ENCODE peak calls at places on chromosomes 6 and 20, in seven cellular contexts. J is gastrocnemius medialis, D is ovary, A is HCT116, M is prostate gland, I is spleen, C is transverse colon. H is an unnamed sample. For H3K4me1, the result is how much of the 10 kb centered on the place peaks cover.

GRCh38 chr20:10770753-10771152 is 97.0 kb upstream of the JAG1 start:
- DNase-seq in J (no peak), D (no peak), A (no peak), M (no peak), I (no peak), C (no peak), H (no peak)

GRCh38 chr20:48582361-48582991 is 245.3 kb downstream of the PREX1 start:
- DNase-seq in J (no peak), D (no peak), A (no peak), M (no peak), I (no peak), C (no peak), H (no peak)

GRCh38 chr20:3461191-3461874 is 9.5 kb upstream of the ATRN start:
- DNase-seq in J (no peak), D (no peak), A (no peak), M (no peak), I (no peak), C (no peak), H (no peak)

GRCh38 chr20:58651823-58652605 is 931 bp downstream of the STX16 start:
- DNase-seq in J (no peak), D (peak), A (no peak), M (peak), I (peak), C (peak), H (no peak)

GRCh38 chr6:149830731-149831379 is 33.3 kb downstream of the LRP11 start:
- DNase-seq in J (no peak), D (no peak), A (no peak), M (no peak), I (no peak), C (no peak), H (no peak)

GRCh38 chr20:35320396-35321126 is 28.3 kb upstream of the FAM83C start:
- DNase-seq in J (no peak), D (no peak), A (peak), M (no peak), I (no peak), C (no peak), H (no peak)

GRCh38 chr6:23282243-23283021 is 713.1 kb downstream of the HDGFL1 start:
- DNase-seq in J (no peak), D (no peak), A (no peak), M (no peak), I (no peak), C (no peak), H (no peak)

GRCh38 chr20:4766631-4767030 is 44.9 kb downstream of the PRND start:
- DNase-seq in J (no peak), D (no peak), A (no peak), M (no peak), I (no peak), C (no peak), H (no peak)

GRCh38 chr20:25685276-25686080 is 11.2 kb downstream of the ZNF337 start:
- DNase-seq in J (no peak), D (no peak), A (no peak), M (no peak), I (no peak), C (no peak), H (no peak)

GRCh38 chr6:53651764-53652401 is 13.7 kb downstream of the KLHL31 start:
- DNase-seq in J (peak), D (peak), A (peak), M (peak), I (peak), C (peak), H (peak)

GRCh38 chr20:32600681-32601237 is 15.6 kb upstream of the NOL4L start:
- DNase-seq in J (no peak), D (no peak), A (no peak), M (no peak), I (no peak), C (no peak), H (no peak)

GRCh38 chr6:144581807-144582537 is 296.8 kb downstream of the UTRN start:
- DNase-seq in J (no peak), D (no peak), A (peak), M (no peak), I (no peak), C (no peak), H (no peak)

GRCh38 chr20:50194831-50195523 is 4.3 kb downstream of the CEBPB start:
- DNase-seq in J (peak), D (no peak), A (no peak), M (no peak), I (no peak), C (no peak), H (no peak)

GRCh38 chr20:50193169-50193850 is 2.7 kb downstream of the CEBPB start:
- DNase-seq in J (peak), D (peak), A (no peak), M (no peak), I (no peak), C (no peak), H (no peak)

GRCh38 chr20:50195524-50196120 is 5.0 kb downstream of the CEBPB start:
- DNase-seq in J (no peak), D (no peak), A (no peak), M (no peak), I (no peak), C (no peak), H (no peak)

GRCh38 chr20:50192364-50193168 is 1.9 kb downstream of the CEBPB start:
- DNase-seq in J (peak), D (peak), A (peak), M (peak), I (peak), C (peak), H (peak)

DNA sequence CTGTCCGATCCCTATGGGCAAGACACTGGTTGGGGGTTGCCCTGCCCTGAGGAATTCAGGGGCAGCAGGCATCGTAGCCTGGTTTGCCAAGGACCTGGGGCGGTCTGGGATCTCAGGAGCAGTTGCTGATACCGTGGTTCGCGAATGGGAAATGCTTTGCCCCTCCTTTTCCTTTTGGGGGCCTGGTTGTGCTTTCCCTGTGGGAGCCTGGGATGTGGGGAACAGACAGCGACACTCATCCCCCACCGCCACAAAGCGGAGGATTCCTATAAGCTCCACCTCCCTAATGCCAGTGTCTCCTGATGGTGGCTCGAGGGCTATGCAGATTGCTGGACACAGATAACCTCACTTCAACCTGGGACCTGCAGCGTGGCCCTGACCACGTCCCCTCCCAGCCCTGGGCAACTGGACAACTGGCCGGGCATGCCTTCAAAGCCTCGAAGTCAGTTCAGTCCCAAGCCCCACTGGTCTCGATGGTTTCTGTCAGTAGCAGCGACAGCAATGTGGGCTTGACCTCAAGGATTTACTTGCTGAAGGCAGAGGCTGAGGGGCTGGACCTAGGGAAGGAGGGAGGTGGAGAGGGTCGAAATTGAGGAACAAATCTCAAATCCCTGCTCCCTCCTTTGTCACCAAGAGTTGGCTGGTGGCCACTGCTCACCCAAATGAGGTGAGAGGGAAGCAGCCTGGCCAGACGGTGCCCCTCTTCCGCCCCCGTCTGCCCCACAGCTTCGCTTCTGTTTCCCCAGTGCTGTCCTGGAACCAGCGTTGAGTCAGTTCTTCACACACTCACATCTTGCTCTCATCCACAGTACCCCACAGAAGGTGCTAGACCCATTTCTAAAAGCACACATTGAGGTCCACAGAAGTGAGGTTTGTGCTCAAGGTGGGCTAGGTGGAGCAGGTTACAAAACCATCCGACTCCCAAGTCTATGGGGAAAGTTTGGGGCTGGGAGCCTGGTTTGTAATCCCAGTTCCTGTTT is 3.5 kb downstream of the CEBPB start:
- DNase-seq in J (peak), D (peak), A (no peak), M (no peak), I (no peak), C (no peak), H (no peak)
- TF ChIP-seq POLR2A in J (peak), D (peak), A (no peak), M (no peak), I (no peak), C (no peak), H (peak)

DNA sequence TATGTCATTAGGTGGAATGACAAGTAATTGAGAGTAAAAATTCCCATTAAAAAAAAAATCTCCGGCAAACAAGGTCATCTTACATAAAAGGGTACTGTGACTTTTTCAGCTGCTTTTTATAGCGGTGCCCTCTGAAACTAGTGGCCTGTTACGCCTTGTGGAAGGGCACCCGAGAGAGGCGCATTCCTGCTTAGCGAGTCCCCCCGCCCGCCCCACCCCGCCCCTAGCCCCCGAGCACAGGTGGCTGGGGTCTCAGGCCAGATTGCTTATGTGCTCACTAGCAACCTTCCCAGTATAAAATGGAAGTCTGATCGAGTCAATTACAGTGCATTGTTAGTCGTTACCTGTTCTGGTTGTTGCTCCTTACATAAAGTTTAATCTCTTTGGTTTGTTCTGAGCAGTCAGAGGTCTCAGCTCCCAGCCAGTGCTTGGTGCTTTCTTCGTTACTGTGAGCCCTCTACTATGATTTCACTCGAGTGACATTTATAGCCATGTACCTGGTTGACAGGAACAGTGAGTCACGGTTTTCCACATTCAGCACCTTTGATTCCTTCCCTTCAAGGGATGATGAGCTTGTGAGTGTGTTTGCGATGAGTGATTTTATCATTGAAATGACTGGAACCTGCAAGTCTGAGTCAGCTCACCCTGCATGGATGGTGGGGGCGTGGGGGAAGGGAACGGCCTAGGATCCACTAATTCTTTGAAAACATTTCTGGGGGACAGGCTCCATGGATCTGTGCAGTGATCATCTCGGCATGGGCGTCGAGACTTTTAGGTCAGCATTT is 47.6 kb downstream of the ZDHHC14 start:
- DNase-seq in J (no peak), D (no peak), A (peak), M (peak), I (no peak), C (no peak), H (no peak)
- H3K4me1 ChIP-seq in J (under half), D (under half), A (under half), M (under half), I (under half), C (under half), H (under half)

GRCh38 chr6:166488081-166488685 is 98.3 kb downstream of the RAMACL start:
- DNase-seq in J (peak), D (no peak), A (no peak), M (no peak), I (peak), C (peak), H (peak)
- TF ChIP-seq POLR2A in J (no peak), D (no peak), A (no peak), M (no peak), I (peak), C (peak), H (no peak)

GRCh38 chr6:30781362-30781696 is 37.0 kb upstream of the IER3 start:
- DNase-seq in J (no peak), D (peak), A (no peak), M (no peak), I (no peak), C (no peak), H (no peak)
- H3K4me1 ChIP-seq in J (under half), D (under half), A (half or more), M (under half), I (half or more), C (half or more), H (under half)

DNA sequence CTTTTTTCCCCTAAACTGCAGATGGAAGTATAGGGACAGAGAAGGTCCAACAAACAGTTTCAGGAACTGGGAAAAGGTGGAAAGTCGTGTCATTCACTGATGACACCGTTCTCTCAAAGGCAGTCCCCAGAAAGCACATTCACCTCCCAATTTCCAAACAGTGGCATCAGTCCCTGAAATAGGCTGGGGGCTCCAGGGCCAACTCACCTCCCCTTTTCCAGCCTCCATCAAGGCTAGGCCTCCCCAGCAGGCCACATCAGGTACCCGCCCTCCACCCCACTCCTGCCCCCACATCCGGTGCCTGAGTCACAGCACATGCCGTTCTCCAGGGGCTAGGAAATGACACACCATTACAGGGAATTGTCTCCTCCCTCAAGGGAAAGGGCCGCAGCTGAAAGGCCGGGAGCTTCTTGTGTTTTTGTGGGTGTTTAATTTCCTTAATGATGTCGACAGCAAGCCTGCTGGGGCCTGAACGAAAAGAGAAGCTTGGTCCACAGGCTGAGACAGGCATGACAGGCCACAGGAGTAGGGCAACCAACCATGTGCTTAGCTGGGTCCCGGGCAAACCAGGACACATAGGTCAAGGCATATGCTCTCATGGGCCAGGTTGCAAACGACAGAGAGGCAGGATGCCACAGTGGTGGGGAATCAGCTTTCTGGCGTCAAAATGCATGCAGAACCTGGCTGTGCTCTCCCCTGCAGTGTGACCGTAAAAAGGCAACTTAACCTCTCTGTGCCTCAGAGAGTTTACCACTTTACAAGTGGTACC is 39.2 kb downstream of the ZMYND8 start:
- DNase-seq in J (peak), D (peak), A (peak), M (peak), I (peak), C (peak), H (peak)
- TF ChIP-seq POLR2A in J (peak), D (peak), A (no peak), M (no peak), I (no peak), C (peak), H (no peak)

GRCh38 chr6:117417851-117418250 is 7.9 kb downstream of the ROS1 start:
- DNase-seq in J (no peak), D (no peak), A (no peak), M (no peak), I (no peak), C (no peak), H (no peak)

GRCh38 chr6:117423754-117424153 is 2.0 kb downstream of the ROS1 start:
- DNase-seq in J (peak), D (no peak), A (no peak), M (no peak), I (no peak), C (no peak), H (no peak)

GRCh38 chr6:117414770-117415169 is 11.0 kb downstream of the ROS1 start:
- DNase-seq in J (no peak), D (no peak), A (no peak), M (peak), I (no peak), C (no peak), H (no peak)

DNA sequence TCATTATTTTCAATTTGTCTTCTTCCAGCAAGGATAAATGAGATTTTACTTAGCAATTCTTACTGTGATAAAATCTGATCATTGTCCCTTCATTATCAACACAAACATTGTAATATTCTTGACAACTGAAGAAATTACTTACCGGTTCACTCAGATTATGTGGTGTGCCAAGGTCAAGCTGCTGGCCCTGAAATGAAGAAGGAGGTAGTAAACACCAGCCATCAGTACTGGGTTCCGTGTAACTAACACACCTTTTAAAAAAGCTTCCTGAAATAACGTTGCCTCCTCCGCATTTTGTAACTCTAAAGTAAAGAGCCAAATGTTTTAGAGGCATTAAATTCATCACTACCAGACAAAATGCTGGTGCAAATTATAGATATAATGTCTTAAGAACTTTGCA is 7.4 kb downstream of the ROS1 start:
- DNase-seq in J (no peak), D (no peak), A (no peak), M (no peak), I (no peak), C (no peak), H (no peak)
- H3K4me1 ChIP-seq in J (under half), D (under half), A (under half), M (under half), I (under half), C (under half), H (under half)

DNA sequence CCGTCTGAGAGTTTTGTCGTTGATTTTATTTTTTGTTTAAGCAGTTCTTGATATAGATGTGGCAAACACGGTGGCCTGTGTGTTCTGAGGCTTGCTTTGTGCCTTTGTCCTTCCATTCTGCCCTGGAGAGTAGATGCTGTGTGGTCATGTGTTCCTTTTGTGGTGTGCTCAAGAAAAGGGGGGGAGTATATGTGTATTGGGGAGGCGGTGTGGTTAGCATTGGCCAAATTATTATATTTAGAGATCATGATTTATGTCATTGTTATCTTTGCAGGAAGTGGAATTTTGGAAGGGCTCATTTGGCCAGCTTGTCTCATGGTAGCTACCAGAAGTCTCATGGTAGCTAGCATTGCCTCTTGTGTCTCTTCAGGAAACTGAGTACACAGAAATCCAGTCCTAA is 16.4 kb downstream of the RREB1 start:
- DNase-seq in J (no peak), D (no peak), A (no peak), M (no peak), I (no peak), C (no peak), H (no peak)
- TF ChIP-seq POLR2A in J (no peak), D (no peak), A (no peak), M (no peak), I (no peak), C (no peak), H (no peak)

GRCh38 chr20:19992996-19993908 is 23.9 kb upstream of the NAA20 start:
- DNase-seq in J (no peak), D (no peak), A (peak), M (peak), I (no peak), C (no peak), H (peak)

GRCh38 chr20:19996970-19997369 is 20.2 kb upstream of the NAA20 start:
- DNase-seq in J (no peak), D (no peak), A (no peak), M (peak), I (no peak), C (no peak), H (no peak)

GRCh38 chr20:19991826-19992225 is 25.3 kb upstream of the NAA20 start:
- DNase-seq in J (no peak), D (no peak), A (no peak), M (no peak), I (no peak), C (no peak), H (no peak)

GRCh38 chr20:19995220-19995863 is 21.8 kb upstream of the NAA20 start:
- DNase-seq in J (no peak), D (no peak), A (peak), M (peak), I (no peak), C (no peak), H (no peak)

DNA sequence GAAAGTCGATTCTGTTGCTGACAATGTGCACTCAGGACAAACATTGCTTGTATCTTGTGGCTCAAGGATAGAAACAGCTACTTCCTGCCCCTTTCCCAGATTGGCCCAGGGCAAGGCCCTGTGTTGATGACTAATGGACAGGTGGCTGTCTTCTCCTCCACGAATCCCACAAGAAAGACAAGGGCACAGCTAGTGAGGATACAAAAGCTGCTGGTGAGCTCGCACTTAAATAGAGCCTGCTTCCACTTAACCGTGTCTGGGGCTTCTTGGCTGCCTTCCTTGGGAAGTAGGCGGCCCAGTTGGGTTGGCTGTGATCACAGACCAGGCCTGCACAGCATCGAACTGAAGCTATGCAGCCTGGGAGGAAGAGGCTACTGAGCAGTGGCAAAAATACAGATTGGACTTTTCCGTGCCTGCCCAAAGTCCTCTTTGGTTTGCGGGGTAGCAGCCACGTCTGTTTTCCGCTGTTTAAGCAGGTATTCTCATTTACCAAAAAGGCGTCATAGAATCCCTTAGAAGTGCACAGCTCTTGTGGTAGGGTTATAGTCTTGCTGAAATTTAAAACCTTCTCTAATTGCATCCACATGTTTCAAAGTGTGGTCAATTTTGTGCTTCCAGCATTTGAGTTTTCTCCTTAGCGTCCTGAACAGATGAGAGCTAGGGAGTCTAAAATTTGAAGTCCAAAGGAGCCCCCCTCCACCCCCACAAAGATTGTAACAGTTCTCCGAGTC is 23.1 kb upstream of the NAA20 start:
- DNase-seq in J (peak), D (no peak), A (peak), M (no peak), I (no peak), C (no peak), H (no peak)
- H3K4me1 ChIP-seq in J (half or more), D (under half), A (under half), M (under half), I (half or more), C (under half), H (under half)

GRCh38 chr6:35452186-35453090 is at the start of gene FANCE:
- DNase-seq in J (peak), D (peak), A (peak), M (peak), I (peak), C (peak), H (peak)
- TF ChIP-seq POLR2A in J (peak), D (peak), A (no peak), M (peak), I (no peak), C (peak), H (no peak)

H was measured in breast epithelium.